ENCODE peak calls at places on chromosomes 13 and 19, in six cellular contexts. One of them, this sample, is unnamed.
A peak's percentile ranks its signal among the peaks of the same experiment; 100 is the strongest.

GRCh38 chr19:29421186-29421525 is 104.6 kb upstream of the VSTM2B start:
- DNase-seq in neural crest cell: no peak
- DNase-seq in ELF-1: peak; percentile 21
- DNase-seq in HEK293T: no peak
- DNase-seq in NCI-H2081: no peak
- DNase-seq in Panc1: no peak
- DNase-seq in this sample: no peak

GRCh38 chr19:2544576-2545415 is 68.9 kb downstream of the GADD45B start:
- DNase-seq in neural crest cell: no peak
- DNase-seq in ELF-1: no peak
- DNase-seq in HEK293T: no peak
- DNase-seq in NCI-H2081: no peak
- DNase-seq in Panc1: no peak
- DNase-seq in this sample: no peak

GRCh38 chr19:45177817-45178261 is at the start of gene TRAPPC6A:
- DNase-seq in neural crest cell: no peak
- DNase-seq in ELF-1: no peak
- DNase-seq in HEK293T: no peak
- DNase-seq in NCI-H2081: no peak
- DNase-seq in Panc1: no peak
- DNase-seq in this sample: no peak

GRCh38 chr13:41917641-41918040 is 43.3 kb downstream of the VWA8 start:
- DNase-seq in neural crest cell: no peak
- DNase-seq in ELF-1: no peak
- DNase-seq in HEK293T: no peak
- DNase-seq in NCI-H2081: no peak
- DNase-seq in Panc1: no peak
- DNase-seq in this sample: no peak

GRCh38 chr13:103799028-103799427 is 732.8 kb upstream of the SLC10A2 start:
- DNase-seq in neural crest cell: no peak
- DNase-seq in ELF-1: no peak
- DNase-seq in HEK293T: no peak
- DNase-seq in NCI-H2081: peak; percentile 62
- DNase-seq in Panc1: no peak
- DNase-seq in this sample: no peak

GRCh38 chr19:8206147-8207087 is 2.8 kb upstream of the CERS4 start:
- DNase-seq in neural crest cell: no peak
- DNase-seq in ELF-1: peak; percentile 70
- DNase-seq in HEK293T: no peak
- DNase-seq in NCI-H2081: peak; percentile 55
- DNase-seq in Panc1: no peak
- DNase-seq in this sample: no peak

GRCh38 chr13:36074659-36075058 is 56.5 kb downstream of the DCLK1 start:
- DNase-seq in neural crest cell: peak; percentile 2
- DNase-seq in ELF-1: no peak
- DNase-seq in HEK293T: no peak
- DNase-seq in NCI-H2081: peak; percentile 27
- DNase-seq in Panc1: no peak
- DNase-seq in this sample: no peak

GRCh38 chr19:14476663-14477401 is 1.7 kb upstream of the PTGER1 start:
- DNase-seq in neural crest cell: no peak
- DNase-seq in ELF-1: peak; percentile 15
- DNase-seq in HEK293T: peak; percentile 6
- DNase-seq in NCI-H2081: peak; percentile 7
- DNase-seq in Panc1: no peak
- DNase-seq in this sample: no peak

GRCh38 chr13:30845297-30846214 is 60.5 kb upstream of the MEDAG start:
- DNase-seq in neural crest cell: no peak
- DNase-seq in ELF-1: no peak
- DNase-seq in HEK293T: no peak
- DNase-seq in NCI-H2081: no peak
- DNase-seq in Panc1: no peak
- DNase-seq in this sample: no peak

GRCh38 chr19:48818234-48818823 is 7.5 kb upstream of the BCAT2 start:
- DNase-seq in neural crest cell: no peak
- DNase-seq in ELF-1: no peak
- DNase-seq in HEK293T: no peak
- DNase-seq in NCI-H2081: peak; percentile 98
- DNase-seq in Panc1: no peak
- DNase-seq in this sample: no peak

GRCh38 chr19:1848399-1849131 is at the start of gene REXO1:
- DNase-seq in neural crest cell: peak; percentile 99
- DNase-seq in ELF-1: peak; percentile 99
- DNase-seq in HEK293T: peak; percentile 84
- DNase-seq in NCI-H2081: peak; percentile 93
- DNase-seq in Panc1: no peak
- DNase-seq in this sample: peak; percentile 57

GRCh38 chr13:26254583-26255102 is 714 bp downstream of the CDK8 start:
- DNase-seq in neural crest cell: peak; percentile 23
- DNase-seq in ELF-1: peak; percentile 71
- DNase-seq in HEK293T: peak; percentile 16
- DNase-seq in NCI-H2081: peak; percentile 45
- DNase-seq in Panc1: no peak
- DNase-seq in this sample: no peak

This sample was measured in glomerular endothelial cell.